ENCODE peak calls at places on chromosomes 16 and 17, in ten cellular contexts. O, T, Y, I, P, E, X, C, A and L are unnamed samples. For H3K4me1, the result is how much of the 10 kb centered on the place peaks cover.

GRCh38 chr17:73731733-73732132 is 87.5 kb upstream of the SDK2 start:
- DNase-seq in O (no peak), T (no peak), Y (no peak), I (no peak), P (no peak), E (no peak), X (no peak), C (no peak), A (no peak), L (no peak)

GRCh38 chr17:74430706-74431567 is 951 bp upstream of the GPRC5C start:
- DNase-seq in O (peak), T (peak), Y (peak), I (peak), P (peak), E (peak), X (peak), C (no peak), A (peak), L (peak)

GRCh38 chr17:82665891-82666290 is 17.6 kb upstream of the WDR45B start:
- DNase-seq in O (no peak), T (no peak), Y (no peak), I (no peak), P (no peak), E (peak), X (no peak), C (no peak), A (no peak), L (peak)

GRCh38 chr16:56632160-56632847 is at the start of gene MT1M:
- DNase-seq in O (peak), T (no peak), Y (no peak), I (no peak), P (peak), E (peak), X (peak), C (no peak), A (no peak), L (no peak)

GRCh38 chr17:50063516-50064252 is 7.8 kb downstream of the ITGA3 start:
- DNase-seq in O (peak), T (peak), Y (peak), I (no peak), P (no peak), E (no peak), X (peak), C (no peak), A (no peak), L (no peak)

GRCh38 chr17:44002141-44002848 is 2.1 kb upstream of the NAGS start:
- DNase-seq in O (no peak), T (peak), Y (peak), I (no peak), P (no peak), E (no peak), X (peak), C (no peak), A (no peak), L (no peak)

GRCh38 chr17:66711403-66711802 is 123.5 kb upstream of the CACNG5 start:
- DNase-seq in O (no peak), T (no peak), Y (no peak), I (no peak), P (no peak), E (no peak), X (no peak), C (no peak), A (no peak), L (no peak)

GRCh38 chr16:23207485-23207884 is 24.9 kb downstream of the SCNN1G start:
- DNase-seq in O (no peak), T (no peak), Y (no peak), I (no peak), P (no peak), E (no peak), X (no peak), C (no peak), A (no peak), L (no peak)

GRCh38 chr16:35174006-35174405 is 1714.6 kb downstream of the TP53TG3F start:
- DNase-seq in O (no peak), T (no peak), Y (no peak), I (no peak), P (no peak), E (no peak), X (no peak), C (no peak), A (no peak), L (no peak)

GRCh38 chr17:56475121-56475520 is 118.4 kb upstream of the NOG start:
- DNase-seq in O (no peak), T (no peak), Y (no peak), I (no peak), P (no peak), E (no peak), X (no peak), C (no peak), A (no peak), L (no peak)

GRCh38 chr17:29714146-29714545 is 91.4 kb upstream of the CORO6 start:
- DNase-seq in O (no peak), T (no peak), Y (no peak), I (no peak), P (no peak), E (no peak), X (no peak), C (no peak), A (no peak), L (no peak)

GRCh38 chr17:5837055-5837491 is 233.1 kb upstream of the WSCD1 start:
- DNase-seq in O (no peak), T (peak), Y (peak), I (no peak), P (no peak), E (no peak), X (peak), C (no peak), A (no peak), L (no peak)

GRCh38 chr17:77346765-77347164 is 206.0 kb downstream of the SEC14L1 start:
- DNase-seq in O (peak), T (no peak), Y (no peak), I (no peak), P (no peak), E (no peak), X (no peak), C (no peak), A (no peak), L (no peak)

GRCh38 chr17:73586153-73586906 is 57.9 kb downstream of the SDK2 start:
- DNase-seq in O (no peak), T (no peak), Y (no peak), I (no peak), P (no peak), E (no peak), X (no peak), C (no peak), A (no peak), L (no peak)

GRCh38 chr16:51327001-51327400 is 175.9 kb upstream of the SALL1 start:
- DNase-seq in O (no peak), T (no peak), Y (peak), I (no peak), P (no peak), E (no peak), X (peak), C (no peak), A (no peak), L (no peak)

GRCh38 chr17:71828182-71828596 is 292.6 kb upstream of the SOX9 start:
- DNase-seq in O (no peak), T (no peak), Y (peak), I (no peak), P (no peak), E (no peak), X (peak), C (no peak), A (no peak), L (no peak)

GRCh38 chr16:82185012-82185411 is 15.0 kb upstream of the MPHOSPH6 start:
- DNase-seq in O (no peak), T (no peak), Y (peak), I (no peak), P (no peak), E (no peak), X (no peak), C (no peak), A (no peak), L (no peak)

GRCh38 chr17:67528751-67529436 is 151.8 kb downstream of the PITPNC1 start:
- DNase-seq in O (peak), T (peak), Y (no peak), I (peak), P (peak), E (peak), X (peak), C (no peak), A (no peak), L (peak)

GRCh38 chr16:19170043-19170655 is 2.1 kb downstream of the SYT17 start:
- DNase-seq in O (no peak), T (no peak), Y (no peak), I (no peak), P (no peak), E (no peak), X (no peak), C (no peak), A (no peak), L (no peak)

GRCh38 chr16:72560617-72561016 is 388.7 kb upstream of the PMFBP1 start:
- DNase-seq in O (no peak), T (no peak), Y (no peak), I (no peak), P (no peak), E (no peak), X (no peak), C (no peak), A (no peak), L (no peak)

GRCh38 chr16:57809843-57810196 is 7.5 kb upstream of the KIFC3 start:
- DNase-seq in O (no peak), T (no peak), Y (no peak), I (no peak), P (no peak), E (no peak), X (no peak), C (no peak), A (no peak), L (no peak)

GRCh38 chr16:59859606-59860402 is 1125.7 kb upstream of the GOT2 start:
- DNase-seq in O (no peak), T (no peak), Y (no peak), I (no peak), P (no peak), E (no peak), X (peak), C (no peak), A (no peak), L (no peak)

GRCh38 chr17:1070411-1070810 is 73.5 kb downstream of the TIMM22 start:
- DNase-seq in O (no peak), T (no peak), Y (no peak), I (no peak), P (no peak), E (peak), X (no peak), C (no peak), A (no peak), L (no peak)

GRCh38 chr16:85928411-85928820 is 29.5 kb downstream of the IRF8 start:
- DNase-seq in O (peak), T (no peak), Y (no peak), I (no peak), P (no peak), E (peak), X (no peak), C (no peak), A (no peak), L (no peak)

GRCh38 chr16:78638371-78638770 is 538.9 kb downstream of the WWOX start:
- DNase-seq in O (no peak), T (no peak), Y (no peak), I (no peak), P (no peak), E (no peak), X (no peak), C (no peak), A (no peak), L (no peak)

GRCh38 chr16:70586731-70587130 is 59.6 kb upstream of the IL34 start:
- DNase-seq in O (no peak), T (no peak), Y (no peak), I (no peak), P (no peak), E (no peak), X (no peak), C (no peak), A (no peak), L (no peak)

GRCh38 chr16:81261049-81261648 is 22.7 kb downstream of the BCO1 start:
- DNase-seq in O (no peak), T (peak), Y (no peak), I (no peak), P (peak), E (no peak), X (no peak), C (peak), A (peak), L (no peak)

GRCh38 chr17:49180303-49180702 is 30.1 kb downstream of the GNGT2 start:
- DNase-seq in O (peak), T (peak), Y (no peak), I (peak), P (peak), E (peak), X (peak), C (peak), A (peak), L (peak)

GRCh38 chr17:2412561-2413021 is 11.7 kb upstream of the MNT start:
- DNase-seq in O (peak), T (no peak), Y (no peak), I (no peak), P (no peak), E (no peak), X (no peak), C (no peak), A (no peak), L (peak)

GRCh38 chr16:86531193-86531550 is 20.8 kb downstream of the FOXF1 start:
- DNase-seq in O (no peak), T (no peak), Y (no peak), I (no peak), P (no peak), E (peak), X (peak), C (no peak), A (no peak), L (no peak)

GRCh38 chr16:48326937-48327336 is 58.3 kb downstream of the SIAH1 start:
- DNase-seq in O (no peak), T (no peak), Y (no peak), I (no peak), P (no peak), E (no peak), X (no peak), C (no peak), A (no peak), L (no peak)

GRCh38 chr16:89410794-89411309 is 79.5 kb downstream of the ANKRD11 start:
- DNase-seq in O (peak), T (no peak), Y (peak), I (peak), P (peak), E (peak), X (peak), C (no peak), A (no peak), L (peak)

GRCh38 chr17:57724038-57724728 is 20.9 kb downstream of the CCDC182 start:
- DNase-seq in O (no peak), T (no peak), Y (no peak), I (no peak), P (no peak), E (no peak), X (peak), C (peak), A (no peak), L (no peak)

GRCh38 chr17:61736438-61736837 is 126.9 kb downstream of the BRIP1 start:
- DNase-seq in O (no peak), T (no peak), Y (no peak), I (no peak), P (no peak), E (no peak), X (no peak), C (no peak), A (no peak), L (no peak)

GRCh38 chr16:1430759-1431496 is at the start of gene PERCC1:
- DNase-seq in O (no peak), T (no peak), Y (no peak), I (no peak), P (peak), E (no peak), X (no peak), C (no peak), A (no peak), L (no peak)

GRCh38 chr17:50682938-50683337 is 24.8 kb downstream of the ANKRD40 start:
- DNase-seq in O (no peak), T (no peak), Y (no peak), I (no peak), P (no peak), E (no peak), X (no peak), C (no peak), A (no peak), L (no peak)

GRCh38 chr17:3613139-3613538 is 3.9 kb upstream of the TRPV1 start:
- DNase-seq in O (no peak), T (no peak), Y (no peak), I (no peak), P (no peak), E (no peak), X (no peak), C (no peak), A (no peak), L (no peak)

GRCh38 chr17:64786337-64786736 is 124.2 kb upstream of the SMURF2 start:
- DNase-seq in O (no peak), T (no peak), Y (peak), I (no peak), P (no peak), E (no peak), X (no peak), C (no peak), A (no peak), L (no peak)

GRCh38 chr17:64788286-64789060 is 126.4 kb upstream of the SMURF2 start:
- DNase-seq in O (no peak), T (no peak), Y (no peak), I (no peak), P (no peak), E (no peak), X (no peak), C (no peak), A (no peak), L (no peak)

GRCh38 chr17:64785050-64785449 is 122.9 kb upstream of the SMURF2 start:
- DNase-seq in O (peak), T (no peak), Y (no peak), I (no peak), P (no peak), E (no peak), X (no peak), C (no peak), A (no peak), L (no peak)

GRCh38 chr17:64787921-64788271 is 125.8 kb upstream of the SMURF2 start:
- DNase-seq in O (no peak), T (no peak), Y (no peak), I (no peak), P (no peak), E (no peak), X (no peak), C (no peak), A (no peak), L (no peak)

DNA sequence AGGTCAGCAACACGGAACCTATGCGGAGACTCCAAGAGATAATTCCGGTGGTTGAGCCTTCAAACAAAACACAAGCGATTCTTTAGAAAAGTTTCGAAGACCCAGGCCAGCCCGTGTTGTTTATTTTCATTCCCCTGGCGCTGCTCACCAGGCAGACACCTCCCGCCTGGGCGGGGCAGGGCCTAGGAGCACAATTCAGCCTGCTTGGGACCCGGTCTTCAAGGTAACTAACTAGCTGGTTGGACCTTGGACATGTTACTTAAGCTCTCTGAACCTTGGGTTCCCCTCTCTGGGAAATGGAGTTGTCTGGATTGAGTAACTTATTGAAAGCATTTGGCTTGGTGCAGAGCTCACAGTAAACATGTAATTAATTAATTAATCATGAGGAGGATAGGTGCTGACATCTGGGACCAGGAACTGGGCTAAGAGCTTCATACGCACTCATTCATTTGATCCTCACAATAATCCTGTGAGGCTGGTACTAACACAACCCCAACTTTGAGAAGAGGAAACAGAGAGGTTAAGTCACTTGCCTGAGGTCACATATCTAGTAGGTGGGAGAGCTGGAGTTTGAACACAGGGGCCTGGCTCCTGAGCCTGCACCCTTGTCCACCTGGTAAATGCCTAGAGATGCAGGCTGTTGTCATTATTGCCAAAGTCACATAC is 125.3 kb upstream of the SMURF2 start:
- DNase-seq in O (no peak), T (no peak), Y (no peak), I (no peak), P (no peak), E (no peak), X (no peak), C (no peak), A (no peak), L (no peak)
- H3K4me1 ChIP-seq in O (under half), T (under half), Y (under half), I (under half), P (under half), E (under half), X (under half), C (under half), A (under half), L (under half)

GRCh38 chr16:24953721-24954120 is 61.4 kb downstream of the ARHGAP17 start:
- DNase-seq in O (no peak), T (no peak), Y (no peak), I (no peak), P (no peak), E (no peak), X (no peak), C (no peak), A (no peak), L (no peak)
- H3K4me1 ChIP-seq in O (under half), T (under half), Y (under half), I (under half), P (under half), E (under half), X (under half), C (under half), A (under half), L (under half)

GRCh38 chr17:79838541-79839274 is 532 bp downstream of the CBX4 start:
- DNase-seq in O (no peak), T (peak), Y (peak), I (no peak), P (peak), E (peak), X (peak), C (peak), A (peak), L (peak)

GRCh38 chr17:79835470-79835899 is 3.8 kb downstream of the CBX4 start:
- DNase-seq in O (no peak), T (no peak), Y (no peak), I (no peak), P (no peak), E (no peak), X (no peak), C (no peak), A (no peak), L (peak)

GRCh38 chr17:79835953-79836951 is 3.0 kb downstream of the CBX4 start:
- DNase-seq in O (no peak), T (peak), Y (no peak), I (peak), P (peak), E (peak), X (no peak), C (peak), A (peak), L (peak)

GRCh38 chr17:79837888-79838540 is 1.2 kb downstream of the CBX4 start:
- DNase-seq in O (no peak), T (no peak), Y (no peak), I (no peak), P (no peak), E (peak), X (no peak), C (peak), A (no peak), L (peak)

DNA sequence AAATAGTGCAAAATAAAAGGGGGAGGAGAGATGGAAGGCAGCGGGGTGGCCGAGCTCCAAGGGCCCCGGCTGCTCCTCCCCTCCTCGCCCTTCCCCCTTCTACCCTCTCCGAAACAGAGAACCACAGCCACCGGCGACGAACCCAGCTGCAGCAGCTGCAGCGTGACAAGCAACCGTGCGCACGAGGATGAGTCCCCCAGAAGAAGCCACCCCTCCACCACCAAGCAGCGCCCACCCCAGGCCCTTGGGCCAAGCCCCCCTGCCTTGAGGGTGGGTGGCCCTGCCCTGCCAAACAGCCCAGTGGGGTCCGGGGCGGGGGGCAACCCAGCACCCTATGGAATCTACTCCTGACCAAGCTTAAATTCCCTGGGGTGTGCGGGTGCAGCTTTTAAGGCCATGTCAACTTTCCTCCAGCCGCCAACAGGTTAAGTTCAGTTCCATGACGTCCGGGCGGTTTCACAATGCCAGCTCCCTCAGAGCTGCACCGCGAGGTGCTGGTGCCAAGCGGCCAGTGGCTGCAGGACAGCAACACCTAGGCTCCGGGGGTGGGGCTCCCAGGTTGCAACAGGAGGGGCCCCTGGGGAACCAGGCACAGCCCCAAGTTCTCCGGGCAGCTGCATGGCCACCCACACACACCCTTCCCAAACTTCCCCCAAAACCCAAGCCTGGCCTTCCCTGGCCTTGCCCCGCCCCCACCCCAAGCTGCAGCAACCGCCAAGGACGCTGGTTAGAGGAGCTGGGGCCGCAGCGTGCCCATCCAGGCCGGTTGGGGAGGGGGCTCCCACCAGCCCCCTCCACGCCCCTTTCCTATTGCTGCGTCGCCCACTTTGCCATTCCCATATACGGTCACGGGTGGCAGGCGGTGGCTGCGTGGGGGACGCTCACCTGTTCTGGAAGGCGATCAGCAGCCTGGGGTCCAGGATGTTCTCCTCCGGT is 2.0 kb downstream of the CBX4 start:
- DNase-seq in O (no peak), T (peak), Y (peak), I (peak), P (peak), E (peak), X (peak), C (peak), A (no peak), L (peak)
- H3K4me1 ChIP-seq in O (under half), T (half or more), Y (under half), I (under half), P (half or more), E (under half), X (under half), C (under half), A (under half), L (under half)

GRCh38 chr17:34368455-34369195 is 5.6 kb upstream of the CCL1 start:
- DNase-seq in O (no peak), T (no peak), Y (no peak), I (no peak), P (no peak), E (no peak), X (no peak), C (no peak), A (no peak), L (peak)
- H3K4me1 ChIP-seq in O (under half), T (under half), Y (under half), I (under half), P (under half), E (under half), X (under half), C (half or more), A (under half), L (under half)

GRCh38 chr17:8618825-8619224 is 11.7 kb downstream of the MYH10 start:
- DNase-seq in O (no peak), T (no peak), Y (no peak), I (no peak), P (no peak), E (no peak), X (peak), C (no peak), A (no peak), L (no peak)
- H3K4me1 ChIP-seq in O (under half), T (under half), Y (under half), I (under half), P (under half), E (under half), X (under half), C (under half), A (under half), L (under half)